ENCODE peak calls at places on chromosomes 16 and 17, in seven cellular contexts. C is chondrocyte, T is mucosa of descending colon, A is AG04450, P is fibroblast of mammary gland, S is substantia nigra, B is astrocyte of the cerebellum. G is an unnamed sample.

GRCh38 chr17:75003957-75004355 is 8.5 kb upstream of the MRPL58 start:
- DNase-seq in C (no peak), T (no peak), A (no peak), P (no peak), S (no peak), B (no peak), G (no peak)

GRCh38 chr17:82168568-82168967 is 44.1 kb downstream of the CCDC57 start:
- DNase-seq in C (no peak), T (no peak), A (no peak), P (no peak), S (no peak), B (no peak), G (no peak)

GRCh38 chr17:30476726-30477082 is 504 bp upstream of the GOSR1 start:
- DNase-seq in C (no peak), T (no peak), A (no peak), P (peak), S (no peak), B (no peak), G (no peak)

GRCh38 chr16:27724491-27724878 is 174.5 kb downstream of the KATNIP start:
- DNase-seq in C (no peak), T (no peak), A (no peak), P (no peak), S (peak), B (no peak), G (no peak)

GRCh38 chr17:15659663-15660062 is 24.4 kb downstream of the TRIM16 start:
- DNase-seq in C (no peak), T (no peak), A (no peak), P (no peak), S (no peak), B (no peak), G (no peak)

GRCh38 chr16:69830534-69831211 is 68.5 kb downstream of the WWP2 start:
- DNase-seq in C (no peak), T (no peak), A (no peak), P (no peak), S (no peak), B (no peak), G (no peak)

GRCh38 chr17:35742896-35743477 is 10.1 kb downstream of the GAS2L2 start:
- DNase-seq in C (no peak), T (no peak), A (no peak), P (no peak), S (no peak), B (no peak), G (no peak)

GRCh38 chr17:16912021-16912962 is 59.6 kb downstream of the TNFRSF13B start:
- DNase-seq in C (no peak), T (no peak), A (no peak), P (no peak), S (no peak), B (no peak), G (no peak)

GRCh38 chr16:85329059-85329812 is 217.0 kb upstream of the CIBAR2 start:
- DNase-seq in C (no peak), T (peak), A (no peak), P (no peak), S (no peak), B (peak), G (no peak)

GRCh38 chr17:7587831-7588230 is 2.1 kb downstream of the SOX15 start:
- DNase-seq in C (no peak), T (no peak), A (no peak), P (no peak), S (no peak), B (no peak), G (no peak)

GRCh38 chr17:35812456-35812855 is 3.2 kb downstream of the TAF15 start:
- DNase-seq in C (no peak), T (no peak), A (no peak), P (no peak), S (no peak), B (no peak), G (no peak)

GRCh38 chr17:48612456-48612853 is 1.6 kb upstream of the HOXB7 start:
- DNase-seq in C (no peak), T (no peak), A (no peak), P (no peak), S (no peak), B (no peak), G (no peak)

GRCh38 chr17:75695830-75696271 is 25.4 kb upstream of the ITGB4 start:
- DNase-seq in C (no peak), T (peak), A (no peak), P (no peak), S (peak), B (no peak), G (no peak)

GRCh38 chr17:2123467-2124251 is 68.8 kb downstream of the HIC1 start:
- DNase-seq in C (no peak), T (no peak), A (no peak), P (peak), S (peak), B (no peak), G (no peak)

GRCh38 chr17:34243732-34244299 is 11.3 kb upstream of the CCL2 start:
- DNase-seq in C (no peak), T (no peak), A (no peak), P (no peak), S (no peak), B (no peak), G (no peak)

GRCh38 chr17:71902931-71903506 is 217.8 kb upstream of the SOX9 start:
- DNase-seq in C (no peak), T (no peak), A (no peak), P (peak), S (no peak), B (peak), G (no peak)

GRCh38 chr16:55418586-55418985 is 60.4 kb upstream of the MMP2 start:
- DNase-seq in C (no peak), T (no peak), A (no peak), P (no peak), S (no peak), B (no peak), G (no peak)

GRCh38 chr16:11497851-11498289 is 88.8 kb downstream of the LITAF start:
- DNase-seq in C (no peak), T (no peak), A (no peak), P (peak), S (no peak), B (no peak), G (peak)

GRCh38 chr17:77602062-77602746 is 356.3 kb upstream of the TNRC6C start:
- DNase-seq in C (no peak), T (no peak), A (no peak), P (peak), S (no peak), B (peak), G (no peak)

GRCh38 chr17:15143524-15143923 is 121.6 kb downstream of the PMP22 start:
- DNase-seq in C (no peak), T (no peak), A (no peak), P (no peak), S (no peak), B (no peak), G (no peak)

GRCh38 chr16:57763290-57764005 is 27.9 kb downstream of the KATNB1 start:
- DNase-seq in C (no peak), T (peak), A (no peak), P (no peak), S (no peak), B (no peak), G (no peak)

GRCh38 chr16:88993006-88993787 is 16.2 kb upstream of the CBFA2T3 start:
- DNase-seq in C (no peak), T (peak), A (no peak), P (no peak), S (no peak), B (no peak), G (no peak)

GRCh38 chr17:1762906-1763829 is 1.3 kb downstream of the SERPINF1 start:
- DNase-seq in C (no peak), T (no peak), A (peak), P (peak), S (peak), B (peak), G (no peak)

GRCh38 chr17:37360632-37361031 is 15.2 kb upstream of the C17orf78 start:
- DNase-seq in C (no peak), T (no peak), A (no peak), P (peak), S (no peak), B (no peak), G (no peak)

GRCh38 chr16:81623365-81624102 is 155.6 kb upstream of the PLCG2 start:
- DNase-seq in C (no peak), T (no peak), A (no peak), P (peak), S (peak), B (no peak), G (no peak)

GRCh38 chr17:82105882-82106696 is 8.1 kb upstream of the FASN start:
- DNase-seq in C (no peak), T (peak), A (no peak), P (no peak), S (no peak), B (no peak), G (no peak)

GRCh38 chr17:61583242-61583641 is 7.8 kb downstream of the NACA2 start:
- DNase-seq in C (no peak), T (no peak), A (peak), P (peak), S (no peak), B (peak), G (no peak)